ENCODE peak calls at places on chromosomes 2 and 18, in four cellular contexts. Q is CD8-positive, alpha-beta T cell; I is endodermal cell; E is pancreas. B is an unnamed sample.

GRCh38 chr18:11497585-11497984 is 111.8 kb upstream of the SLC35G4 start:
- DNase-seq in Q (no peak), I (no peak), E (no peak), B (no peak)

GRCh38 chr18:56068030-56068671 is 480.2 kb upstream of the TCF4 start:
- DNase-seq in Q (no peak), I (no peak), E (no peak), B (peak)

GRCh38 chr2:241157841-241158545 is 7.7 kb downstream of the PPP1R7 start:
- DNase-seq in Q (no peak), I (no peak), E (no peak), B (no peak)

GRCh38 chr2:202278036-202278760 is 12.6 kb downstream of the NOP58 start:
- DNase-seq in Q (no peak), I (peak), E (no peak), B (no peak)

GRCh38 chr2:133717497-133717896 is 149.2 kb upstream of the NCKAP5 start:
- DNase-seq in Q (no peak), I (no peak), E (no peak), B (no peak)

GRCh38 chr2:65416945-65417344 is 15.5 kb downstream of the SPRED2 start:
- DNase-seq in Q (no peak), I (no peak), E (no peak), B (no peak)

GRCh38 chr2:44932564-44933392 is 8.7 kb upstream of the SIX3 start:
- DNase-seq in Q (no peak), I (peak), E (no peak), B (no peak)

GRCh38 chr2:40123746-40124145 is 328.1 kb downstream of the SLC8A1 start:
- DNase-seq in Q (no peak), I (no peak), E (no peak), B (no peak)

GRCh38 chr2:203432811-203433210 is 102.3 kb downstream of the RAPH1 start:
- DNase-seq in Q (no peak), I (no peak), E (no peak), B (no peak)

GRCh38 chr2:109345653-109346165 is 216.7 kb downstream of the SH3RF3 start:
- DNase-seq in Q (no peak), I (no peak), E (no peak), B (no peak)
- H3K27ac ChIP-seq in Q (no peak), I (no peak), E (no peak), B (no peak)

GRCh38 chr2:193580176-193580950 is 1385.6 kb upstream of the TMEFF2 start:
- DNase-seq in Q (no peak), I (no peak), E (no peak), B (no peak)

GRCh38 chr2:193584522-193584938 is 1389.8 kb upstream of the TMEFF2 start:
- DNase-seq in Q (no peak), I (peak), E (no peak), B (no peak)

GRCh38 chr2:193581807-193582206 is 1387.1 kb upstream of the TMEFF2 start:
- DNase-seq in Q (no peak), I (no peak), E (no peak), B (no peak)

DNA sequence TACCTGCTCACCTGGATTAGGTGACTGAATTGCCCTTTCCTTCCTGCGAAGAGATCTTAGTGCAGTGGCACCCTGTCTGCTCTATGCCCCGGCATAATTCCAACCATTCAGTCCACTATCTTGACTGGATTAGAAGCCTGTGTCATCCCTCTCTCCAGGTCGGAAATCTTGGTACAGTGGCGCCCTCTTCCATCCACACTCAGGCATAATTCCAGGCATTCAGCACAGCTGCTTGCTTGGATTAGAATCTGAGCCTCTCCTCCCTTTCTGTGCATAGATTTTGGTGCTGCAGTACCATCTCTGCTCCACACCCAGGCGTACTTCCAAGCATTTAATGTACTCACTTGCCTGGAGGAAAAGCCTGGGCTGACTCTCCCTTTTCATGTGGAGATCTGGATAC is 1389.3 kb upstream of the TMEFF2 start:
- DNase-seq in Q (no peak), I (peak), E (no peak), B (no peak)
- TF ChIP-seq CTCF in Q (no peak), I (peak), E (no peak), B (no peak)

DNA sequence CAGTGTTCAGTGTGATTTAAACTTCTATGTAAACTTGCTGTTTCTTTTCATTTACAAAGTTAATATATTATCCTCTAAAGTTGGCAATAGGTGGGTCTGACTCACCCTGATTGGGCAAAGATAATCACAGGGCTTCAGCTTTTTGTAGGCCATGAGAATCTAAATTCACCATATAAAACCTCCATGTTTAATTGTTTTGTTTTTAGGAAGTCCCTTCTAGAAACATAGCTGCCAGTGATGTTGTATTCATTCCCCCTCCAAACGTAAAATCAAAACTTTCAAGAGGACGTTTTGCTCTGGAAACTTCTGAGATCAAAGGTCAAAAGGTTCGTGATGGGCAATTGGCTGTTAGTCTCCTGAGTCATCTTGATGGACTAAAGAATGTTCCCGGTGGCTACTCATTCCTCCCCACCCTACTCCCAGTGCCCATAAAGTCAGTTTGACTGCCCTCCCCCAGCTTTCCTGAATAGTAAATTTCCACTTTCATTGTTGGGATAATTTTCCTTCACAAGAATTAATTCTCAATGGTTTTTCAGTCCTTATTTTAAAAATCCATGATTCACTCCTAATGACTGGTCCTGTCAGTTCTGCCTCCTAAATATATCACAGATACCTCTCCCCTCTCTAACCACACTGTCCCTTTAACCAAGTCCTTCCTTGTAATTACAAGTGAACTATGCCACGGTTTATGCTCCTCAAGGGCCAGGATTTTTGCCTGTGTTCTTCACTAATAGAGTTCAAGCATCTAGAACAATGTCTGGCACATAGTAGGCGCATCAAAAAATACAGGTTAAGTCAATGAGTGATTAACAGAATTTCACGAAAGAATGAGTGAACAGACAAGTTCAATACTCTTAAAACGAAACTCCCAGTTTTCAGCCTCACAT is 164.4 kb upstream of the VRK2 start:
- DNase-seq in Q (no peak), I (no peak), E (no peak), B (no peak)
- H3K4me3 ChIP-seq in Q (no peak), I (no peak), E (no peak), B (no peak)

DNA sequence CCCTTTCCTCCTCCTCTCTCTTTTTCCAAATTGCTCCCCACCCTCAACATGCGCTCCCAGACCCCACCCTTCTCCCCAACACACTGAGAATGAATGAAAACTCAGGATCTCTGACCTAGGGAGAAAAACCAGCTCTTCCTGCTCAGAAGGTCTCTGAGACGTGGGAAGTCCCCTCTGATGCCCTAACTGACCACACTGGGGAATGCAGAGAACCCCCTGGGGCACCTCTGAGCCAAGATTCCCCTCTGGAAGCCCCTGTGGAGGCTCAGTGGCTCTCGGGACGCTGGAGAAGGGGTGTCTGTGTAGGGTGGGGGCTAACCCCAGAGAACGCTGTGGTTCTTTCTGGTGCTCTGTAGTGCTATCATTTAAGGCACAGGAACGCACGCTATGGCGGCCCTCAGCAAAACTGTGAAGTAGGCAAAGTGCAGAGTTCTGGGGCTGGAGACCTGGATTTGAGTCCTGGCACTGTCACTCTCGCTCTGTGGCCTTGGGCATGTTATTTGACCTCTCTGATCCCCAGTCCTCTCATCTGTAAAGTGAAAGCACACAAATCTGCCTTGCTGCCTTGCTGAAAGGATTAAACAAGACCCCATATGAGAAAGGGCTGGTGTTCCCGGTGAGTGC is 17.1 kb downstream of the ATOH8 start:
- DNase-seq in Q (no peak), I (no peak), E (no peak), B (no peak)
- H3K27ac ChIP-seq in Q (no peak), I (no peak), E (no peak), B (peak)

DNA sequence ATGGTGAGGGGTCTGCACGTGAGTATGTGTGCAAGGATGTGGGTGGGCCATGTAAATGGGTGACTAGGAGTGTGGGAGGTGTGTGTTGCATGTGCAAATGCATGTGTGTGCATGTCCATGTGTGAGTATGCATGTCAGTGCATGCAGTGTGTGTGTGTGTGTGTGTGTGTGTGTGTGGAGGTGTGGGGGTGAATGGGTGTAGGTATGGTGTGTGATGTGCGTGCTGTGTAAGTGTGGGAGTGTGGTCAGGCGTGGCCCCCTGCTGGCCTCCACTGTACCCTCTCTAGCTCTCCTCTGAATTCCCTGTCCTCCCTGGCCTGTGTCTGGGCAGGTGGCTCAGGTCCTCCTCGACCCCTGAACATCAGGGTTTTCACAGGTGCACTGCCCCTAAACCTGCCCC is 230.3 kb downstream of the CELF4 start:
- DNase-seq in Q (no peak), I (no peak), E (no peak), B (no peak)
- TF ChIP-seq CTCF in Q (no peak), I (peak), E (no peak), B (no peak)

GRCh38 chr18:63314062-63314790 is 5.3 kb downstream of the BCL2 start:
- DNase-seq in Q (no peak), I (no peak), E (no peak), B (no peak)
- H3K4me3 ChIP-seq in Q (peak), I (no peak), E (no peak), B (no peak)

GRCh38 chr2:46848446-46848845 is 67.2 kb downstream of the MCFD2 start:
- DNase-seq in Q (no peak), I (no peak), E (no peak), B (no peak)
- H3K27ac ChIP-seq in Q (no peak), I (no peak), E (peak), B (peak)

DNA sequence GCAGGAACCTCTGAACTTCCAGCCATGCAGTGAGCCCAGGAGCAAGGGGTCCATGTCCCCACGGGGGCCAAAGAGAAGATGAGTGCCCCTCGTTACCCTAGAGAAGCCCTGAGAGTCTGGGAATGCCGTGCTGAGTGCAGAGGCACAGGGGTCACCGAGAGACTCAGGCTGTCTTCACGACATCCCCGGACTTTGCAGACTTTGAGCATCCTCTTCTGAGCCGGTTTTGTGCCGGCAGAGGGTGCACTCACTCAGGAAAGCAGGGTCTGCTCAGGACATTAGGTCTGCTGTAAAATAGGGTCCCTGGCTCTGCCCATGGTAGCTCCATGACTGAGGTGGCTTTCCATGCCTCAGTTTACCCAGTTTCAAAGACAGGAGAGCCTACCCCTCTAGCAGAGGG is 71.0 kb downstream of the GALNT14 start:
- DNase-seq in Q (no peak), I (no peak), E (no peak), B (no peak)
- TF ChIP-seq CTCF in Q (no peak), I (peak), E (no peak), B (no peak)